ENCODE peak calls at places on chromosomes 2 and 18, in four cellular contexts. S is A549, I is IMR-90, U is K562. L is an unnamed sample.

GRCh38 chr2:221731432-221731831 is 159.3 kb upstream of the EPHA4 start:
- DNase-seq in S (peak), I (no peak), U (no peak), L (peak)

GRCh38 chr2:224038049-224038829 is 847 bp downstream of the SERPINE2 start:
- DNase-seq in S (peak), I (peak), U (no peak), L (peak)

GRCh38 chr18:681985-682384 is 24.5 kb downstream of the TYMS start:
- DNase-seq in S (no peak), I (no peak), U (no peak), L (no peak)

GRCh38 chr18:44887227-44887631 is 206.5 kb downstream of the SETBP1 start:
- DNase-seq in S (no peak), I (peak), U (no peak), L (no peak)

GRCh38 chr2:131044078-131044756 is 49.0 kb downstream of the FAM168B start:
- DNase-seq in S (no peak), I (no peak), U (no peak), L (no peak)

GRCh38 chr18:79512461-79513380 is 117.0 kb downstream of the NFATC1 start:
- DNase-seq in S (no peak), I (no peak), U (no peak), L (no peak)

GRCh38 chr18:70499218-70499691 is 210.4 kb downstream of the SOCS6 start:
- DNase-seq in S (no peak), I (no peak), U (no peak), L (no peak)

GRCh38 chr2:113179446-113180045 is 5.8 kb downstream of the PSD4 start:
- DNase-seq in S (no peak), I (no peak), U (no peak), L (no peak)

GRCh38 chr2:9753665-9754531 is 89.4 kb upstream of the TAF1B start:
- DNase-seq in S (no peak), I (no peak), U (peak), L (no peak)

DNA sequence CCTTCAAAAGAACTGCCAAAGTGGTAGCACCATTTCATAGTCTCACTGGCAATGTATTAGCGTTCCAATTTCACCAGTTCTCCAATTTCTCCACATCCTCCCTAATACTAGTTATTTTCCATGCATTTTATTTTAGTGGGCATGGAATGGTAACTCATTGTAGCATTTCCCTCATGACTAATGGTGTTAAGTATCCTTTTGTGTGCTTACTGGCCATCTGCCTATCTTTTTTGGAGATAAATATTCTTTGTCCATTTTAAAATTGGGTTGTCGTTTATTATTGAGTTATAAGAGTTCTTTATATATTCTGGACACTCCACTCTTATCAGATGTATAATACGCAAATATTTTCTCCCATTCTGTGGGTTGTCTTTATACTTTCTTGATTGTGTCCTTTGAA is 107.1 kb downstream of the THADA start:
- DNase-seq in S (no peak), I (no peak), U (no peak), L (no peak)
- TF ChIP-seq MAZ in S (no peak), I (no peak), U (no peak), L (no peak)

GRCh38 chr2:182779323-182779722 is 63.3 kb downstream of the DNAJC10 start:
- DNase-seq in S (no peak), I (no peak), U (no peak), L (no peak)
- TF ChIP-seq MAZ in S (no peak), I (no peak), U (no peak), L (no peak)

GRCh38 chr18:73199151-73199550 is 331.4 kb upstream of the NETO1 start:
- DNase-seq in S (no peak), I (peak), U (no peak), L (no peak)
- TF ChIP-seq MAZ in S (no peak), I (no peak), U (no peak), L (no peak)

DNA sequence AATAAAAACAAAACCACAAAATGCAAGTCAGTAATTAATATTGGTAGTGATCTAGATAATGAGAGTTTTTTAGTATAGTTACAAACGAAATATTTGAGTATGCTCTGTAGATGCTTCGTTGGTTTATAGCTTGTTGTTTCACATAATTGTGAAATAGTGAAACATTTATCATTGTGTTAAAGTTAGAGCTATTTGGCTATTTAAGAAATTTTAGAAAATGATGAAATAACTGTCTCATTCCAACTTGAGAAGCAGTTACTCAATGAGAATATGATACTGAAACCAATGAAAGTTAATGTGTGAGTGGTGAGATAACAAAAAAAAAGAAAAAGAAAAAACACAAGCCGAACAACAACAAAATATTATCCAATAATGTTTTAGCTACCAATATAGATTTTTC is 475.6 kb upstream of the ZEB2 start:
- DNase-seq in S (no peak), I (no peak), U (no peak), L (no peak)
- TF ChIP-seq MAZ in S (no peak), I (no peak), U (no peak), L (no peak)

GRCh38 chr2:45570671-45571334 is 40.3 kb downstream of the SRBD1 start:
- DNase-seq in S (no peak), I (peak), U (no peak), L (peak)
- TF ChIP-seq MAZ in S (no peak), I (no peak), U (no peak), L (no peak)

GRCh38 chr2:28956890-28957289 is 24.2 kb upstream of the TOGARAM2 start:
- DNase-seq in S (peak), I (no peak), U (no peak), L (no peak)
- TF ChIP-seq MAZ in S (no peak), I (no peak), U (no peak), L (no peak)

GRCh38 chr18:39909706-39910105 is 2045.3 kb upstream of the PIK3C3 start:
- DNase-seq in S (no peak), I (no peak), U (no peak), L (no peak)
- TF ChIP-seq MAZ in S (no peak), I (no peak), U (no peak), L (no peak)

L was measured in HepG2.